ENCODE peak calls at places on chromosomes 6 and 20, in eight cellular contexts. Y is pancreas; Z is fibroblast of lung; O is GM06990; A is BE2C; T is RWPE1; H is HepG2; P is CD4-positive, alpha-beta T cell. C is an unnamed sample.

GRCh38 chr6:56758120-56758519 is 115.4 kb upstream of the DST start:
- DNase-seq in Y (no peak), Z (peak; percentile 51), O (no peak), A (no peak), T (no peak), H (no peak), P (no peak), C (no peak)

GRCh38 chr20:60055740-60056139 is 97.5 kb downstream of the CDH26 start:
- DNase-seq in Y (no peak), Z (no peak), O (peak; percentile 36), A (no peak), T (peak; percentile 73), H (no peak), P (peak; percentile 18), C (no peak)

GRCh38 chr6:38164671-38165108 is 345.2 kb downstream of the ZFAND3 start:
- DNase-seq in Y (no peak), Z (no peak), O (no peak), A (no peak), T (no peak), H (no peak), P (no peak), C (no peak)

GRCh38 chr6:166907871-166908806 is 48.2 kb downstream of the RNASET2 start:
- DNase-seq in Y (no peak), Z (no peak), O (no peak), A (no peak), T (no peak), H (peak; percentile 27), P (no peak), C (peak; percentile 10)

GRCh38 chr6:53461682-53462081 is 83.2 kb downstream of the GCLC start:
- DNase-seq in Y (no peak), Z (no peak), O (no peak), A (no peak), T (no peak), H (no peak), P (no peak), C (no peak)

GRCh38 chr6:42453649-42454427 is 2.1 kb upstream of the TRERF1 start:
- DNase-seq in Y (peak; percentile 49), Z (peak; percentile 66), O (peak; percentile 42), A (no peak), T (peak; percentile 25), H (no peak), P (no peak), C (peak; percentile 46)

GRCh38 chr6:150410906-150411305 is 42.1 kb downstream of the IYD start:
- DNase-seq in Y (no peak), Z (peak; percentile 42), O (no peak), A (no peak), T (no peak), H (no peak), P (no peak), C (no peak)

GRCh38 chr20:20824924-20825584 is 112.6 kb upstream of the RALGAPA2 start:
- DNase-seq in Y (peak; percentile 63), Z (no peak), O (peak; percentile 43), A (peak; percentile 67), T (peak; percentile 46), H (peak; percentile 70), P (peak; percentile 10), C (peak; percentile 80)

GRCh38 chr20:19073584-19074198 is 138.8 kb upstream of the SLC24A3 start:
- DNase-seq in Y (no peak), Z (no peak), O (peak; percentile 13), A (peak; percentile 14), T (no peak), H (peak; percentile 20), P (no peak), C (no peak)

GRCh38 chr6:90286884-90287488 is 9.7 kb downstream of the BACH2 start:
- DNase-seq in Y (no peak), Z (peak; percentile 19), O (no peak), A (peak; percentile 60), T (peak; percentile 37), H (peak; percentile 28), P (peak; percentile 29), C (no peak)

GRCh38 chr6:154916857-154917256 is 78.3 kb upstream of the TIAM2 start:
- DNase-seq in Y (no peak), Z (no peak), O (no peak), A (no peak), T (no peak), H (no peak), P (no peak), C (no peak)

GRCh38 chr20:41786158-41786557 is 168.0 kb upstream of the CHD6 start:
- DNase-seq in Y (no peak), Z (peak; percentile 4), O (no peak), A (no peak), T (no peak), H (no peak), P (no peak), C (no peak)

GRCh38 chr6:34129753-34130152 is 16.1 kb downstream of the GRM4 start:
- DNase-seq in Y (no peak), Z (no peak), O (no peak), A (no peak), T (no peak), H (no peak), P (no peak), C (no peak)

GRCh38 chr6:163877877-163878639 is 463.5 kb downstream of the QKI start:
- DNase-seq in Y (no peak), Z (no peak), O (no peak), A (no peak), T (no peak), H (no peak), P (no peak), C (no peak)

GRCh38 chr6:112431803-112432202 is 84.7 kb downstream of the RFPL4B start:
- DNase-seq in Y (no peak), Z (no peak), O (no peak), A (no peak), T (no peak), H (no peak), P (no peak), C (no peak)

GRCh38 chr6:136568129-136568528 is 17.9 kb upstream of the MAP7 start:
- DNase-seq in Y (no peak), Z (no peak), O (no peak), A (no peak), T (no peak), H (no peak), P (no peak), C (no peak)

GRCh38 chr6:5723905-5724691 is 282.6 kb downstream of the NRN1 start:
- DNase-seq in Y (no peak), Z (no peak), O (peak; percentile 84), A (no peak), T (no peak), H (no peak), P (no peak), C (peak; percentile 81)

GRCh38 chr6:105397987-105398386 is 4.9 kb downstream of the PREP start:
- DNase-seq in Y (no peak), Z (no peak), O (no peak), A (no peak), T (no peak), H (peak; percentile 63), P (no peak), C (no peak)

GRCh38 chr6:45532626-45533258 is 155.0 kb upstream of the SUPT3H start:
- DNase-seq in Y (no peak), Z (peak; percentile 33), O (no peak), A (no peak), T (no peak), H (no peak), P (no peak), C (no peak)

GRCh38 chr6:44559486-44560270 is 172.2 kb downstream of the CDC5L start:
- DNase-seq in Y (no peak), Z (no peak), O (no peak), A (no peak), T (no peak), H (no peak), P (no peak), C (no peak)

GRCh38 chr20:38434310-38434741 is 802 bp downstream of the SNHG17 start:
- DNase-seq in Y (peak; percentile 30), Z (peak; percentile 18), O (peak; percentile 50), A (no peak), T (no peak), H (no peak), P (peak; percentile 11), C (no peak)

GRCh38 chr6:51618563-51618962 is 468.9 kb downstream of the PKHD1 start:
- DNase-seq in Y (no peak), Z (no peak), O (no peak), A (no peak), T (no peak), H (peak; percentile 30), P (no peak), C (no peak)

GRCh38 chr20:57266251-57267157 is at the start of gene BMP7:
- DNase-seq in Y (no peak), Z (peak; percentile 16), O (no peak), A (peak; percentile 34), T (no peak), H (no peak), P (no peak), C (peak; percentile 39)

DNA sequence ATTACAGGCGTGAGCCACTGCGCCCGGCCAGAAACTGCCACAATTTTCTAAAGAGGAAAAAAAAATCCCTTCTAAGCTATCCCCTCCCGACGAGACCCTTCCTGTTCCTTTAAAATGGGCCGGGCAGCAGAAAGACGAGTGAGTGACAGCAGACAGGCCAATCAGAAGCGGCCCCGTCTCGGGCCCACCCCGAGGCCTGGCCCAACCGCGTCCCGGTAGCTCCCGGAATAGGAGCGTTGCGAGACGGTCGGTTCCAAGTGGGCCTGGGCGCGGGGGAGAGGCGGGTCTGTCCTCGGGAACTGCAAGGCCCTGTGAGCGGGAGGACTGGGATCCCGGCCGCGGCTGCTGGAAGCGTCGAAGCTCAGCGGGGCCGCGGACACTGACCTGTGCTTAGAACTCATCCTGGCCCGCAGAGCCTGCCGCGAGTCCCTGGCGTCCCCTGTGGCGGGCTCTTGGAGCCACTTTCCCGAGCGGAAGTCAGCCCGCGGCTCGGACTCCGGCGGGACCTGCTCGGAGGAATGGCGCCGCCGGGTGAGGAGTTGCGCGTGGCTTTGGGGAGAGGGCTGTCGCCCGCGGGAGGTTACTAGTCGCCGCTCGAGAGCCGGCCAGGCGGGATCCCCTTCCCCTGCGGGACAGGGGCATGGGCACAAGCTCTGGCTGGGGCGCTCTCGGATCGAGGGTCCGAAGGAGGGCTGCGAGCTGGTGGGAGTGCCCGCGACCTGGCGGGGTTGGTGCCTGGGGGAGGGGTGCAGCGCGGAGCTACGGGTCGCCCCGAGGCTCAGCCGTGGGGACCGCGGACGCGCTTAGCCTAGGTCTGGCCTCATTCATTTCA is at the start of the genes MROH8 and RPN2:
- DNase-seq in Y (peak; percentile 96), Z (peak; percentile 99), O (peak; percentile 97), A (peak; percentile 98), T (peak; percentile 100), H (peak; percentile 98), P (peak; percentile 92), C (peak; percentile 95)
- TF ChIP-seq CTCF in Y (no peak), Z (no peak), O (no peak), A (no peak), T (no peak), H (peak; percentile 13), P (no peak), C (no peak)

GRCh38 chr20:63024573-63025392 is 18.0 kb upstream of the BHLHE23 start:
- DNase-seq in Y (no peak), Z (no peak), O (no peak), A (no peak), T (no peak), H (no peak), P (no peak), C (no peak)
- TF ChIP-seq CTCF in Y (no peak), Z (no peak), O (no peak), A (no peak), T (no peak), H (no peak), P (no peak), C (no peak)

GRCh38 chr6:36125575-36125974 is 4.7 kb upstream of the MAPK13 start:
- DNase-seq in Y (no peak), Z (no peak), O (no peak), A (no peak), T (no peak), H (no peak), P (no peak), C (no peak)
- TF ChIP-seq CTCF in Y (no peak), Z (no peak), O (no peak), A (no peak), T (no peak), H (no peak), P (no peak), C (no peak)

GRCh38 chr20:8021541-8022269 is 2.1 kb upstream of the TMX4 start:
- DNase-seq in Y (no peak), Z (no peak), O (no peak), A (peak; percentile 42), T (no peak), H (no peak), P (no peak), C (no peak)
- TF ChIP-seq CTCF in Y (no peak), Z (no peak), O (no peak), A (no peak), T (no peak), H (no peak), P (no peak), C (no peak)